ENCODE peak calls at places on chromosome 21, in six cellular contexts. A, F, Y, U, G and E are unnamed samples.

GRCh38 chr21:17118638-17119384 is 394.0 kb upstream of the CXADR start:
- DNase-seq in G (no peak), Y (no peak), F (no peak), A (no peak), U (no peak), E (no peak)

GRCh38 chr21:42405064-42406059 is 1.7 kb downstream of the UBASH3A start:
- DNase-seq in F (no peak), G (no peak), U (no peak), Y (no peak), A (no peak), E (no peak)

GRCh38 chr21:23949493-23949892 is 1657.8 kb downstream of the MRPL39 start:
- DNase-seq in U (no peak), F (no peak), G (no peak), Y (no peak), A (no peak), E (no peak)

GRCh38 chr21:25283720-25284119 is 323.6 kb downstream of the MRPL39 start:
- DNase-seq in Y (no peak), U (no peak), A (peak; percentile 56), G (peak; percentile 0), F (no peak), E (no peak)

GRCh38 chr21:31750843-31751242 is 18.9 kb upstream of the SCAF4 start:
- DNase-seq in A (peak; percentile 56), U (no peak), Y (no peak), G (no peak), F (no peak), E (no peak)

GRCh38 chr21:41283211-41283818 is 33.3 kb upstream of the FAM3B start:
- DNase-seq in Y (peak; percentile 72), F (peak; percentile 56), A (peak; percentile 87), U (peak; percentile 61), G (peak; percentile 74), E (no peak)

GRCh38 chr21:25080706-25081495 is 526.4 kb downstream of the MRPL39 start:
- DNase-seq in Y (no peak), F (no peak), A (peak; percentile 7), U (no peak), G (no peak), E (no peak)

GRCh38 chr21:41663805-41664788 is 102.8 kb downstream of the RIPK4 start:
- DNase-seq in Y (no peak), F (no peak), A (peak; percentile 32), G (peak; percentile 80), U (peak; percentile 26), E (no peak)

GRCh38 chr21:41166947-41167346 is 1.0 kb upstream of the BACE2 start:
- DNase-seq in A (no peak), Y (peak; percentile 20), G (no peak), U (no peak), F (no peak), E (no peak)

GRCh38 chr21:45988366-45989347 is 7.1 kb downstream of the COL6A1 start:
- DNase-seq in F (no peak), A (no peak), U (no peak), G (no peak), Y (no peak), E (no peak)

GRCh38 chr21:15003463-15004135 is 61.2 kb downstream of the NRIP1 start:
- DNase-seq in G (no peak), A (no peak), U (no peak), F (no peak), Y (no peak), E (no peak)
- TF ChIP-seq RFX5 in G (no peak), A (no peak), U (no peak), F (no peak), Y (no peak), E (no peak)

DNA sequence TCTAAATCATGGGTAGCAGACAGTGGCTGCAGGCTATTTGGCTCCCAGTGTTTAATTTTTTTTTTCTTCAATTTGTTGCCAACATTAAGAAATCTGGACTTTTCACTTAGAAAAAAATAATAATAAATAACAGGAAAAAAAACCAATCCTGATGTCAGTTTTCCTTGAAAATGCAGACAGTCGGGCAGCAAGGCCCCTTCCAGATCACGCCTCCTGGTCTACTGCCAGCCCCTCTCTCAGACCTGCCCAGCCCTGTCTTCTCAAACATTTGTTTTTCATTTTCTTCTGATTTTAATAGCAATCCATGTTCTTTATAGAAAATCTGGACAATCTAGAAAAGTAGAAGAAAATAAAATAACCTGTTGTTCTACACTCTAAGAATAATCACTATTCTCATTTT is 15.5 kb downstream of the IFNGR2 start:
- DNase-seq in Y (no peak), A (no peak), G (no peak), F (no peak), U (no peak), E (no peak)
- H3K36me3 ChIP-seq in Y (peaks cover 46% of the 10 kb centered on the region), A (peaks cover 32% of the 10 kb centered on the region), G (peaks cover 67% of the 10 kb centered on the region), F (peaks cover 59% of the 10 kb centered on the region), U (peaks cover 41% of the 10 kb centered on the region), E (peaks cover 11% of the 10 kb centered on the region)

DNA sequence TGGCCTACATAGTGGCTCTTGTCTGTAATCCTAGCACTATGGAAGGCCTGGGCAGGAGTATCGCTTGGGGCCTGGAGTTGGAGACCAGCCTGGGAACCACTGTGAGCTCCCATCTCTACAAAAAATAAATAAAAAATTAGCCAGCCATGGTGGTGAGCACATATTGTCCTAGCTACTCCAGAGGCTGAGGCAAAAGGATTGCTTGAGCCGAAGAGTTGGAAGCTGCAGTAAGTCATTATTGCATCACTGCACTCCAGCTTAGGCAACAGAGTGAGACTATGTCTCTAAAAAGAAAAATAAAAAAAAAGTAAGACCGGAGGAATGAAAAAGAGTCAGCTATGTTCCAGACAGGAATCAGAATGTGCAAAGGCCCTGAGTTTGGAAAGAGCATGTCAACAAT is 115.3 kb downstream of the CYYR1 start:
- DNase-seq in F (no peak), U (no peak), Y (no peak), G (no peak), A (no peak), E (no peak)
- TF ChIP-seq RFX5 in F (no peak), U (no peak), Y (no peak), G (no peak), A (no peak), E (no peak)

GRCh38 chr21:39197448-39197847 is 14.2 kb upstream of the PSMG1 start:
- DNase-seq in G (no peak), F (no peak), U (no peak), A (no peak), Y (no peak), E (no peak)
- H3K36me3 ChIP-seq in G (peaks cover 67% of the 10 kb centered on the region), F (peaks cover 88% of the 10 kb centered on the region), U (peaks cover 26% of the 10 kb centered on the region), A (peaks cover 21% of the 10 kb centered on the region), Y (peaks cover 80% of the 10 kb centered on the region), E (peaks cover 36% of the 10 kb centered on the region)